ENCODE peak calls at places on chromosome 14, in four cellular contexts. A is HCT116, R is K562, N is SK-N-SH. Z is an unnamed sample.
A peak's percentile ranks its signal among the peaks of the same experiment; 100 is the strongest.

GRCh38 chr14:106417224-106418049 is 891.1 kb downstream of the TMEM121 start:
- DNase-seq in A (peak; percentile 3), R (peak; percentile 68), N (peak; percentile 65), Z (no peak)

GRCh38 chr14:64714432-64715025 is 10.3 kb downstream of the PLEKHG3 start:
- DNase-seq in A (no peak), R (no peak), N (no peak), Z (no peak)

GRCh38 chr14:55373784-55374725 is 37.6 kb downstream of the ATG14 start:
- DNase-seq in A (peak; percentile 40), R (no peak), N (no peak), Z (peak; percentile 76)

GRCh38 chr14:51139221-51139681 is 44.3 kb upstream of the TRIM9 start:
- DNase-seq in A (no peak), R (no peak), N (no peak), Z (no peak)

GRCh38 chr14:89422181-89422951 is 5.3 kb upstream of the FOXN3 start:
- DNase-seq in A (no peak), R (no peak), N (no peak), Z (no peak)

GRCh38 chr14:38197761-38198345 is 9.9 kb upstream of the SSTR1 start:
- DNase-seq in A (no peak), R (no peak), N (no peak), Z (peak; percentile 69)

GRCh38 chr14:65792208-65792905 is 379.8 kb downstream of the FUT8 start:
- DNase-seq in A (peak; percentile 6), R (no peak), N (peak; percentile 11), Z (peak; percentile 57)

GRCh38 chr14:68627050-68627867 is 165.6 kb downstream of the ZFP36L1 start:
- DNase-seq in A (no peak), R (no peak), N (no peak), Z (peak; percentile 43)

GRCh38 chr14:20820063-20820904 is 17.6 kb upstream of the RNASE1 start:
- DNase-seq in A (no peak), R (peak; percentile 41), N (no peak), Z (no peak)

GRCh38 chr14:37697489-37698121 is 102.2 kb downstream of the TTC6 start:
- DNase-seq in A (no peak), R (no peak), N (no peak), Z (peak; percentile 87)

GRCh38 chr14:54929556-54929955 is 26.9 kb upstream of the GCH1 start:
- DNase-seq in A (no peak), R (no peak), N (no peak), Z (no peak)

GRCh38 chr14:24999157-24999556 is 50.8 kb downstream of the STXBP6 start:
- DNase-seq in A (no peak), R (no peak), N (no peak), Z (no peak)

GRCh38 chr14:101809671-101810514 is 48.4 kb downstream of the PPP2R5C start:
- DNase-seq in A (peak; percentile 91), R (peak; percentile 74), N (peak; percentile 80), Z (peak; percentile 93)

GRCh38 chr14:51855234-51855633 is 5.2 kb upstream of the GNG2 start:
- DNase-seq in A (no peak), R (no peak), N (no peak), Z (peak; percentile 78)

GRCh38 chr14:52738409-52738808 is 8.4 kb downstream of the STYX start:
- DNase-seq in A (no peak), R (no peak), N (no peak), Z (no peak)

GRCh38 chr14:100547633-100548294 is 39.5 kb downstream of the BEGAIN start:
- DNase-seq in A (peak; percentile 55), R (no peak), N (no peak), Z (no peak)

GRCh38 chr14:72479471-72479931 is 414.4 kb downstream of the DPF3 start:
- DNase-seq in A (no peak), R (no peak), N (no peak), Z (peak; percentile 26)

GRCh38 chr14:64604854-64605253 is 55.1 kb downstream of the PPP1R36 start:
- DNase-seq in A (no peak), R (no peak), N (no peak), Z (peak; percentile 48)

GRCh38 chr14:53947452-53948180 is 9.0 kb downstream of the BMP4 start:
- DNase-seq in A (no peak), R (no peak), N (no peak), Z (peak; percentile 32)

GRCh38 chr14:99566009-99566389 is 38.0 kb downstream of the CCDC85C start:
- DNase-seq in A (no peak), R (no peak), N (no peak), Z (no peak)

GRCh38 chr14:90848944-90849731 is 32.9 kb upstream of the TTC7B start:
- DNase-seq in A (no peak), R (no peak), N (no peak), Z (no peak)

GRCh38 chr14:96470331-96470730 is 31.9 kb upstream of the PAPOLA start:
- DNase-seq in A (peak; percentile 8), R (no peak), N (no peak), Z (no peak)

GRCh38 chr14:90159147-90159546 is 97.2 kb upstream of the PSMC1 start:
- DNase-seq in A (no peak), R (no peak), N (peak; percentile 72), Z (no peak)

GRCh38 chr14:68634874-68635601 is 157.8 kb downstream of the ZFP36L1 start:
- DNase-seq in A (no peak), R (no peak), N (peak; percentile 45), Z (no peak)

GRCh38 chr14:70812124-70812818 is 3.0 kb upstream of the MAP3K9 start:
- DNase-seq in A (no peak), R (no peak), N (no peak), Z (no peak)
- H3K9ac ChIP-seq in A (no peak overlapping the region), R (no peak overlapping the region), N (no peak overlapping the region), Z (no peak overlapping the region)

DNA sequence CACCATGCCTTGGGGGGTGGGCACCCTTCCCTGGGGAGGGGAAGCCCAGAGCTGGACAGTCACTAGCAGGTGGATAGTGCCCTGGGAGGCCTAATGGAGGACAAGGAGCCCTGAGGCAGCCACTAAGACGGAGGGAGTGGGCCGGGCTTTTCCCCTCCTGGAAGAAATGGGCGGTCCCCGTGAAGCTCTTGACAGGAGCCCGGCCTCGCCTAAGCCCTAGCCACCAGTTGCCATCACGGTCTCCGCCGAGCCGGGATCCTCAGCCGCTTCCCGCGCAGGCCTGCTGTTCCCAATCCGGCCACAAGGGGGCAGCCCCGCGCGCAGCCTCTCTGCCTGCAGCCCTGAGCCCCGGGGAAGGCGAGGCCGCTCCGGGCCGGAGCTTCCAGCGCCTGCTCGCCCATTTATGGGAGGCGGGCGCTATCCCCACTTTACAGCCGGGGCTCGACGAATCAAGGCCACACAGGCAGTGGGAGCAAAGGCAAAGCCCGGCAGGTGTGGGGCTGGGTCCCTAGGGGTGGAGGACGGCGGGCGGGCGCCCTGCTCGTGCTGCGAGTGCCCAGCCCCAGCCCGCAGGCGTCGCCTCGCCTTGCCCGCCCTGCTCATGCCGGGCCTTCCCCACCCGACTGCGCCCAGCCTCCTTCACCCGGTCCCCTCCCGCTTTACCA is 61.5 kb downstream of the LGMN start:
- DNase-seq in A (peak; percentile 33), R (peak; percentile 88), N (peak; percentile 97), Z (peak; percentile 25)
- H3K4me3 ChIP-seq in A (peak overlapping the region; percentile 43), R (no peak overlapping the region), N (peak overlapping the region; percentile 31), Z (no peak overlapping the region)

GRCh38 chr14:104980601-104981531 is 2.7 kb upstream of the AHNAK2 start:
- DNase-seq in A (no peak), R (no peak), N (no peak), Z (no peak)

GRCh38 chr14:104977681-104978647 is at the start of gene AHNAK2:
- DNase-seq in A (peak; percentile 68), R (peak; percentile 88), N (peak; percentile 95), Z (peak; percentile 52)

GRCh38 chr14:104977008-104977680 is 1.0 kb downstream of the AHNAK2 start:
- DNase-seq in A (no peak), R (no peak), N (no peak), Z (no peak)

GRCh38 chr14:104979758-104980591 is 1.8 kb upstream of the AHNAK2 start:
- DNase-seq in A (no peak), R (no peak), N (peak; percentile 81), Z (peak; percentile 49)

DNA sequence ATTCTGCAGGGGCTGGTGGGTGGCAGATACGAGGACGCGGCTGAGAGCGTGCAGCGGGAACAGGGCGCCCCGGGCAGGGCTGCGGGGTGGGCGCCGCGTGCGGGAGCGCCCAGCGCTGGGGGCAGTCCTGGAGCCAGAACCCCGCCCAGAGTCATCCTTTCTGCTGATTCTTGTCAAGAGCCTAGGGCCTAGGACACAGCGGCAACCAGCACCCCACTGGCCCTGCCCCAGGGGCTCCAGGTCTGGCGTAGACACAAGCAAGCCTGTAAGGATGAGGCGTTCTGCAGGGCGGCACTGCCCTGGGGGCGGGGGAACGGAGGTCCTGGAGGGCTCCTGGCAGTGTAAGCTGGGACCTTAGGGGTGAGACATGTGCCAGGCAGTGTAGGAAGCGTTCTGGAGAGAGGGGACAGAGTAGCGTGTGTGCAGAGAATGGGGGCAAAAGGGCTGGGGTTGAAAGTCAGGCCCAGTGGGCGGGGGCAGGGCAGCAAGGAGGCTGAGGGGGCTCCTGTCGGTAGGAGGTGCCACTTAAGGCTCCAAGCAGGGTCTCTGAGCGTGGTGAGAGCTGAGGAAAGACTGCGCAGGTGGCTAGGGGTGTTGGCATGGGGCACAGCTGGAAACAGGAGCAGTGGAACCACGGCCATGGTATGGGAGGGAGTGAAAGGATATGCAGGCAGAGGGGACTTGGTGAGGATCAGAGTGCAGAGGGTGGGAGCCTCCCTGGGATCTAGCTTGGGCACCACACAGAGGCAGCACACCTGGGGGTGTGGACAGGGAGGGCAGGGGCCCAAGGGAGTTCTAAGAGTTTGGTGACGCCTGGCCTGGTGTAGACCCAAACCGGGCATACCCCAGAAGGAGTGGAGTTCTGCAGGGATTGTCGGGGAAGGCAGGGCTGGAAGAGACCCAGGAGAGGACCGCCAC is 859 bp upstream of the AHNAK2 start:
- DNase-seq in A (no peak), R (no peak), N (no peak), Z (no peak)
- H3K27me3 ChIP-seq in A (no peaks in the 10 kb centered on the region), R (no peaks in the 10 kb centered on the region), N (no peaks in the 10 kb centered on the region), Z (no peaks in the 10 kb centered on the region)

GRCh38 chr14:26334288-26334687 is 263.5 kb downstream of the NOVA1 start:
- DNase-seq in A (no peak), R (no peak), N (no peak), Z (no peak)
- H3K9ac ChIP-seq in A (no peak overlapping the region), R (no peak overlapping the region), N (no peak overlapping the region), Z (no peak overlapping the region)